ENCODE peak calls at places on chromosome 3, in five cellular contexts. O, K, Y, J and R are unnamed samples.

GRCh38 chr3:135895106-135895733 is 70.3 kb upstream of the PPP2R3A start:
- DNase-seq in O (peak), K (peak), J (peak), Y (peak), R (peak)

GRCh38 chr3:53156368-53156834 is 4.6 kb upstream of the PRKCD start:
- DNase-seq in J (no peak), O (no peak), K (no peak), Y (no peak), R (no peak)

GRCh38 chr3:122681294-122682015 is 816 bp downstream of the PARP14 start:
- DNase-seq in O (no peak), J (no peak), Y (no peak), K (no peak), R (no peak)

GRCh38 chr3:86993704-86994103 is 2.8 kb upstream of the VGLL3 start:
- DNase-seq in O (no peak), K (peak), Y (peak), J (no peak), R (no peak)

GRCh38 chr3:101939391-101939790 is 90.1 kb downstream of the NFKBIZ start:
- DNase-seq in O (no peak), Y (no peak), K (peak), J (no peak), R (no peak)

GRCh38 chr3:29370451-29371420 is 89.9 kb downstream of the RBMS3 start:
- DNase-seq in O (no peak), Y (no peak), K (peak), J (no peak), R (no peak)

GRCh38 chr3:159821148-159821547 is 167.5 kb upstream of the IL12A start:
- DNase-seq in Y (peak), K (no peak), J (no peak), O (no peak), R (no peak)

GRCh38 chr3:122982202-122983185 is 45.1 kb downstream of the SEMA5B start:
- DNase-seq in J (no peak), Y (no peak), K (no peak), O (no peak), R (peak)

GRCh38 chr3:179671709-179672337 is 19.0 kb downstream of the USP13 start:
- DNase-seq in Y (peak), J (no peak), K (peak), O (no peak), R (no peak)

GRCh38 chr3:130699765-130700164 is 46.9 kb downstream of the PIK3R4 start:
- DNase-seq in J (no peak), Y (peak), K (peak), O (no peak), R (peak)

GRCh38 chr3:189143321-189143720 is 28.4 kb upstream of the TPRG1 start:
- DNase-seq in O (no peak), K (peak), J (no peak), Y (peak), R (no peak)

GRCh38 chr3:190701096-190701532 is 161.4 kb downstream of the GMNC start:
- DNase-seq in O (no peak), K (peak), Y (peak), J (peak), R (peak)

GRCh38 chr3:62954579-62954978 is 79.4 kb upstream of the CADPS start:
- DNase-seq in Y (no peak), J (no peak), O (no peak), K (no peak), R (no peak)

GRCh38 chr3:150348500-150348899 is 59.6 kb upstream of the TSC22D2 start:
- DNase-seq in O (no peak), K (peak), Y (peak), J (no peak), R (no peak)

GRCh38 chr3:175416600-175416999 is 557.5 kb downstream of the NAALADL2 start:
- DNase-seq in J (no peak), K (no peak), O (no peak), Y (no peak), R (no peak)

GRCh38 chr3:46932455-46933225 is 43.9 kb downstream of the CCDC12 start:
- DNase-seq in Y (no peak), O (no peak), J (no peak), K (no peak), R (no peak)

GRCh38 chr3:100068758-100069345 is 45.4 kb downstream of the FILIP1L start:
- DNase-seq in Y (peak), O (peak), K (peak), J (peak), R (peak)

GRCh38 chr3:101591071-101591470 is 17.1 kb downstream of the PCNP start:
- DNase-seq in Y (no peak), O (no peak), K (no peak), J (no peak), R (no peak)

GRCh38 chr3:97823081-97823480 is 1.3 kb downstream of the CRYBG3 start:
- DNase-seq in Y (no peak), K (peak), O (no peak), J (no peak), R (no peak)

GRCh38 chr3:158727499-158728377 is 4.5 kb downstream of the RARRES1 start:
- DNase-seq in K (peak), J (peak), Y (peak), O (no peak), R (peak)

GRCh38 chr3:34229871-34230270 is 431.4 kb downstream of the PDCD6IP start:
- DNase-seq in O (no peak), J (no peak), Y (no peak), K (no peak), R (peak)

GRCh38 chr3:179565496-179565895 is 2.8 kb downstream of the ACTL6A start:
- DNase-seq in Y (no peak), K (peak), O (no peak), J (no peak), R (no peak)

GRCh38 chr3:67719333-67719732 is 64.9 kb upstream of the SUCLG2 start:
- DNase-seq in O (no peak), Y (peak), K (peak), J (no peak), R (no peak)

GRCh38 chr3:72171946-72172345 is 387.0 kb upstream of the PROK2 start:
- DNase-seq in J (no peak), Y (no peak), O (peak), K (no peak), R (no peak)

GRCh38 chr3:119228290-119229145 is 12.2 kb downstream of the B4GALT4 start:
- DNase-seq in K (peak), O (no peak), J (no peak), Y (no peak), R (no peak)

GRCh38 chr3:196198771-196199753 is 12.1 kb downstream of the ZDHHC19 start:
- DNase-seq in Y (no peak), O (no peak), J (no peak), K (peak), R (peak)

GRCh38 chr3:158896729-158897128 is 94.9 kb downstream of the MFSD1 start:
- DNase-seq in K (peak), O (no peak), J (no peak), Y (no peak), R (no peak)

GRCh38 chr3:98890181-98890882 is 11.2 kb downstream of the DCBLD2 start:
- DNase-seq in K (no peak), Y (no peak), J (no peak), O (no peak), R (no peak)

GRCh38 chr3:121658716-121659435 is 1.8 kb downstream of the HCLS1 start:
- DNase-seq in O (no peak), J (no peak), Y (no peak), K (no peak), R (no peak)

GRCh38 chr3:159848348-159849118 is 140.1 kb upstream of the IL12A start:
- DNase-seq in Y (no peak), K (no peak), O (no peak), J (no peak), R (no peak)

GRCh38 chr3:18011387-18011786 is 269.0 kb upstream of the TBC1D5 start:
- DNase-seq in K (no peak), J (no peak), O (no peak), Y (no peak), R (no peak)

GRCh38 chr3:138726966-138727365 is 107.8 kb downstream of the PIK3CB start:
- DNase-seq in O (no peak), Y (peak), J (no peak), K (no peak), R (no peak)

GRCh38 chr3:194166682-194167479 is 30.9 kb downstream of the HES1 start:
- DNase-seq in K (no peak), O (no peak), J (no peak), Y (no peak), R (peak)

GRCh38 chr3:188446014-188446413 is 292.1 kb downstream of the LPP start:
- DNase-seq in K (no peak), Y (no peak), J (peak), O (no peak), R (no peak)

GRCh38 chr3:184460276-184460675 is 80.4 kb downstream of the CHRD start:
- DNase-seq in K (no peak), O (no peak), Y (no peak), J (no peak), R (no peak)

GRCh38 chr3:173993299-173993698 is 595.8 kb downstream of the NLGN1 start:
- DNase-seq in O (no peak), J (no peak), Y (peak), K (peak), R (peak)

GRCh38 chr3:186802701-186803100 is 3.6 kb downstream of the RFC4 start:
- DNase-seq in O (no peak), K (no peak), J (no peak), Y (no peak), R (no peak)

GRCh38 chr3:172476339-172476738 is 28.1 kb upstream of the GHSR start:
- DNase-seq in O (no peak), K (no peak), Y (no peak), J (no peak), R (no peak)

GRCh38 chr3:89278305-89278704 is 170.9 kb downstream of the EPHA3 start:
- DNase-seq in J (no peak), Y (no peak), K (no peak), O (no peak), R (no peak)